ENCODE peak calls at places on chromosomes 1 and 21, in nine cellular contexts. X is OCI-LY7, H is PC-3, W is GM23248, J is hepatocyte, D is neural progenitor cell, B is GM23338, R is SK-N-SH, L is HCT116. S is an unnamed sample.

GRCh38 chr1:59917785-59918180 is 8.8 kb downstream of the CYP2J2 start:
- DNase-seq in X (no peak), H (no peak), W (no peak), J (no peak), D (no peak), B (no peak), R (no peak), L (no peak), S (no peak)

GRCh38 chr21:38817371-38818335 is 11.9 kb downstream of the ETS2 start:
- DNase-seq in X (no peak), H (peak; percentile 69), W (peak; percentile 90), J (no peak), D (no peak), B (no peak), R (no peak), L (no peak), S (no peak)

GRCh38 chr1:217139513-217139912 is 416.3 kb upstream of the ESRRG start:
- DNase-seq in X (no peak), H (no peak), W (no peak), J (no peak), D (peak; percentile 77), B (peak; percentile 59), R (peak; percentile 14), L (no peak), S (no peak)

GRCh38 chr1:66752000-66752592 is at the start of gene DYNLT5:
- DNase-seq in X (no peak), H (no peak), W (peak; percentile 81), J (peak; percentile 46), D (peak; percentile 77), B (peak; percentile 80), R (no peak), L (no peak), S (no peak)

GRCh38 chr1:174998569-174999215 is 1.1 kb upstream of the CACYBP start:
- DNase-seq in X (peak; percentile 89), H (peak; percentile 50), W (peak; percentile 71), J (peak; percentile 75), D (peak; percentile 77), B (peak; percentile 84), R (peak; percentile 48), L (peak; percentile 68), S (peak; percentile 92)

GRCh38 chr1:209645574-209646452 is 6.4 kb downstream of the LAMB3 start:
- DNase-seq in X (no peak), H (no peak), W (no peak), J (no peak), D (no peak), B (no peak), R (no peak), L (no peak), S (no peak)

GRCh38 chr1:3373175-3373574 is 81.3 kb upstream of the ARHGEF16 start:
- DNase-seq in X (no peak), H (no peak), W (peak; percentile 53), J (no peak), D (no peak), B (no peak), R (no peak), L (no peak), S (no peak)

GRCh38 chr1:173202430-173203145 is 4.5 kb downstream of the TNFSF4 start:
- DNase-seq in X (peak; percentile 63), H (peak; percentile 98), W (peak; percentile 86), J (peak; percentile 75), D (peak; percentile 70), B (peak; percentile 72), R (peak; percentile 8), L (peak; percentile 56), S (peak; percentile 58)

GRCh38 chr1:63622847-63623566 is 29.8 kb downstream of the PGM1 start:
- DNase-seq in X (no peak), H (no peak), W (no peak), J (no peak), D (peak; percentile 12), B (no peak), R (no peak), L (no peak), S (no peak)

GRCh38 chr1:209355415-209355814 is 228.1 kb upstream of the CAMK1G start:
- DNase-seq in X (no peak), H (peak; percentile 58), W (no peak), J (no peak), D (no peak), B (no peak), R (no peak), L (no peak), S (no peak)

GRCh38 chr21:45074818-45075605 is 632 bp downstream of the ADARB1 start:
- DNase-seq in X (no peak), H (peak; percentile 55), W (peak; percentile 52), J (peak; percentile 37), D (peak; percentile 71), B (peak; percentile 69), R (peak; percentile 82), L (no peak), S (no peak)

GRCh38 chr1:25556791-25557476 is 13.5 kb downstream of the LDLRAP1 start:
- DNase-seq in X (no peak), H (peak; percentile 49), W (peak; percentile 67), J (no peak), D (no peak), B (no peak), R (no peak), L (no peak), S (no peak)

GRCh38 chr1:62045579-62045978 is 149.1 kb upstream of the L1TD1 start:
- DNase-seq in X (no peak), H (no peak), W (no peak), J (no peak), D (no peak), B (no peak), R (peak; percentile 16), L (no peak), S (no peak)

GRCh38 chr1:41558761-41559171 is 74.3 kb upstream of the EDN2 start:
- DNase-seq in X (no peak), H (no peak), W (no peak), J (no peak), D (no peak), B (no peak), R (no peak), L (no peak), S (no peak)

GRCh38 chr1:101150676-101151075 is 86.1 kb upstream of the S1PR1 start:
- DNase-seq in X (no peak), H (peak; percentile 84), W (peak; percentile 22), J (peak; percentile 28), D (no peak), B (no peak), R (no peak), L (no peak), S (no peak)

GRCh38 chr1:203324103-203325003 is 19.0 kb downstream of the BTG2 start:
- DNase-seq in X (peak; percentile 58), H (no peak), W (peak; percentile 32), J (no peak), D (peak; percentile 50), B (no peak), R (no peak), L (no peak), S (peak; percentile 60)

GRCh38 chr21:35491114-35491513 is 442.0 kb upstream of the RUNX1 start:
- DNase-seq in X (no peak), H (no peak), W (no peak), J (no peak), D (peak; percentile 24), B (no peak), R (no peak), L (no peak), S (no peak)
- TF ChIP-seq EZH2phosphoT487 in X (no peak), H (no peak), W (no peak), J (no peak), D (no peak), B (no peak), R (no peak), L (no peak), S (no peak)

DNA sequence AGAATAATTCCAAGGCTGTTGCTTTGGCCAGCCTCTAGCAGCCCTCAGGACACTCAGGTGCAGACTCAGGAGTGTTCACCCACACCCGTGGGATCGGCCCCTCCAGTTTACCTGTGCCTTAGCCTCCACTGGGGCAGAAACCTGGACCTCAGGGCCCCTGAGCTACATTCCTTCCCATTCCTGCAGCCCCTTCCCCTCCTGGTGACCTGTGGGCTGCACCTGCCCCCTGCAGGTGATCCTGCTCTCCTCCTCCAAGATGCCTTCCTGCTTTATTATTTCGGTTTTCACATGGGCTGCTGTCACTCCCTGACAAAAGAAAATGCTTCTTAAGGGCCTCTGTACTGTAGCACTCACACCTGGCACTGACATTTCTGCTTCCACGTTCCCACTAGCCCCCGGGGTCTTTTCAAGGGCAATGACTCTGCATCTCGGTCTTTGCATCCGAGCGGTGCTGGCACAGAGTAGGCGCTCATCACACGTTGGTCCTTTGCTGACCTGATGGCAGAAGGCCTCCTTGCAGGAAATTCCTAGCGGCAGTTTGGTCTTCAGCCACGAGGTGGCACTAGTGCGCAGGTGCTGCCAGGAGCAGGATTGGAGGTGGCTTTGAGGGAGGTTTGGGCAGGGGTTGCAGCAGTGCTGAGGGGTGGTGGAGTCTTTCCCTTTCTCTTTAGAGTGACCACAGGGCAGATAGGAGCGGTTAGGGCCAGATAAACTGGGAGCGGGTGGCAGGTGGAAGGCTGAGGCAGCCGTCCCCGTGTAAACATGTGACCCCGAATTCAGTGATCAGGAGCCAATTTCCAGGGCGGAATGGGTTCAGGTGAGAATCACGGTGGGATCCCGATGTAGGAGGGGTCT is 25.3 kb upstream of the ETV3 start:
- DNase-seq in X (peak; percentile 64), H (peak; percentile 91), W (peak; percentile 50), J (peak; percentile 79), D (peak; percentile 81), B (peak; percentile 93), R (peak; percentile 75), L (peak; percentile 50), S (peak; percentile 87)
- H3K4me3 ChIP-seq in X (no peak overlapping the region), H (peak overlapping the region; percentile 50), W (no peak overlapping the region), J (no peak overlapping the region), D (no peak overlapping the region), B (peak overlapping the region; percentile 39), R (no peak overlapping the region), L (no peak overlapping the region), S (peak overlapping the region; percentile 57)

DNA sequence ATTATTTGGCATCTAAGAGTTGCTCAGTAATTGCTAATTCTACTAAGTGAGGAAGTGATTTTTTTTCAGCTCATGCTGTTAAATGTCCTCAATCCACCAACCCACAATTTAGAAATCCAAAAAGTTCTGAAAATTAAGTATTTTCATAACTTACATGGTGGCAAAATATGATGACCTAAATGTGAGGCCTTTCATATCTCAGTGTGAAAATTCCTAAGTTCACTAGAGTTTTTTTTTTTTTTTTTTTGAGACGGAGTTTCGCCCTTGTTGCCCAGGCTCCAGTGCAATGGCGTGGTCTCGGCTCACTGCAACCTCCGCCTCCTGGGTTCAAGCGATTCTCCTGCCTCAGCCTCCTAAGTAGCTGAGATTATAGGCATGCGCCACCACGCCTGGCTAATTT is 5.6 kb downstream of the NUCKS1 start:
- DNase-seq in X (no peak), H (no peak), W (no peak), J (no peak), D (no peak), B (no peak), R (no peak), L (no peak), S (no peak)
- H3K4me1 ChIP-seq in X (peaks cover 68% of the 10 kb centered on the region), H (peaks cover 21% of the 10 kb centered on the region), W (peaks cover 27% of the 10 kb centered on the region), J (peaks cover 30% of the 10 kb centered on the region), D (peaks cover 45% of the 10 kb centered on the region), B (peaks cover 57% of the 10 kb centered on the region), R (peaks cover 28% of the 10 kb centered on the region), L (peaks cover 27% of the 10 kb centered on the region), S (peaks cover 18% of the 10 kb centered on the region)

DNA sequence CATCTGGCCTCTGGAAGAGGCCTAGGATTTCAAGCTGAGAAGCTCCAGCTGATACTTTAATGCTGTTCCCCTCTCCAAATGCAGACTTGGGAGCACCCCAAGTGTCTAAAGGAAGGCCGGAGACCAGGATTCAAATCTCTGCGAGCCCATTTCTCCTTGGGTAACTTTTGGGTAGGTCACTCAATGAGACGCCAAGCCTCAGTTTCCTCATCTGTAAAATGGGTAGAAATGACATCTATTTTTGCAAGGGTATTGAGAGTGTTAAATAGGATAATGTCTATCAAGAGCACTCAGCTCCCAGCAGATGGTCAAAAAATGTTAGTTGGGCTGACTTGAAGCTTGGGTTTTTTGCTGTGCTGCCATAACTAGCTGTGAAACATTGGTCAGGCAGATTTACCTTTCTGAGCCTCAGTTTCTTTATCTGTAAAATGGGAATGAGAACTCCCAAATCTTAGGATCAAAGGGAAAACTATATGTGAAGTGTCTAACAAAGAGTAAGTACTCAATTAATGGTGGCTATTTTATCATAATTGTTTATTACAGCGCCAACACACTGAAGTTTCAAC is 164.1 kb upstream of the POU3F1 start:
- DNase-seq in X (no peak), H (no peak), W (no peak), J (no peak), D (no peak), B (no peak), R (no peak), L (no peak), S (no peak)
- TF ChIP-seq EZH2phosphoT487 in X (no peak), H (no peak), W (no peak), J (no peak), D (no peak), B (no peak), R (no peak), L (no peak), S (no peak)